ENCODE peak calls at places on chromosomes 11 and 22, in seven cellular contexts. W is osteoblast, T is SJSA1, F is colonic mucosa, J is transverse colon, S is adipocyte, H is BE2C. V is an unnamed sample.

GRCh38 chr11:71235719-71236118 is 16.7 kb downstream of the SHANK2 start:
- DNase-seq in W (no peak), T (no peak), F (no peak), J (no peak), S (no peak), H (no peak), V (no peak)

GRCh38 chr11:86301742-86302091 is 323 bp upstream of the HIKESHI start:
- DNase-seq in W (no peak), T (no peak), F (no peak), J (no peak), S (no peak), H (no peak), V (no peak)

GRCh38 chr11:115409116-115409663 is 95.0 kb downstream of the CADM1 start:
- DNase-seq in W (no peak), T (no peak), F (no peak), J (no peak), S (no peak), H (no peak), V (no peak)

GRCh38 chr22:45233386-45233785 is 7.3 kb downstream of the KIAA0930 start:
- DNase-seq in W (peak; percentile 44), T (no peak), F (no peak), J (no peak), S (no peak), H (no peak), V (no peak)

GRCh38 chr11:9799901-9800300 is 136.0 kb downstream of the SWAP70 start:
- DNase-seq in W (no peak), T (no peak), F (no peak), J (no peak), S (peak; percentile 73), H (no peak), V (no peak)

GRCh38 chr22:25141994-25142620 is 57.6 kb upstream of the CRYBB3 start:
- DNase-seq in W (no peak), T (no peak), F (no peak), J (no peak), S (no peak), H (peak; percentile 31), V (no peak)

GRCh38 chr11:1118755-1119275 is 38.9 kb upstream of the MUC5AC start:
- DNase-seq in W (peak; percentile 61), T (no peak), F (no peak), J (no peak), S (no peak), H (no peak), V (no peak)

GRCh38 chr11:31802609-31802989 is 8.5 kb downstream of the PAX6 start:
- DNase-seq in W (peak; percentile 74), T (no peak), F (no peak), J (no peak), S (no peak), H (no peak), V (no peak)

GRCh38 chr11:8832571-8833260 is 78.3 kb upstream of the AKIP1 start:
- DNase-seq in W (peak; percentile 89), T (peak; percentile 61), F (no peak), J (no peak), S (peak; percentile 85), H (peak; percentile 41), V (no peak)

GRCh38 chr11:12019337-12019736 is 10.9 kb upstream of the DKK3 start:
- DNase-seq in W (no peak), T (no peak), F (no peak), J (no peak), S (no peak), H (no peak), V (no peak)

GRCh38 chr11:60321051-60321450 is 6.0 kb upstream of the MS4A6E start:
- DNase-seq in W (no peak), T (no peak), F (no peak), J (no peak), S (no peak), H (no peak), V (no peak)

GRCh38 chr11:103609117-103610066 is 427.0 kb upstream of the DDI1 start:
- DNase-seq in W (peak; percentile 37), T (peak; percentile 77), F (no peak), J (no peak), S (peak; percentile 84), H (no peak), V (no peak)

GRCh38 chr11:47400813-47401279 is 7.5 kb upstream of the SLC39A13 start:
- DNase-seq in W (peak; percentile 73), T (no peak), F (no peak), J (no peak), S (no peak), H (peak; percentile 62), V (no peak)

GRCh38 chr11:14907411-14908213 is 15.6 kb upstream of the CYP2R1 start:
- DNase-seq in W (peak; percentile 35), T (peak; percentile 50), F (peak; percentile 89), J (peak; percentile 90), S (peak; percentile 47), H (peak; percentile 77), V (peak; percentile 74)

GRCh38 chr11:17514476-17514875 is 29.7 kb downstream of the USH1C start:
- DNase-seq in W (no peak), T (no peak), F (no peak), J (no peak), S (no peak), H (no peak), V (no peak)

GRCh38 chr11:73983764-73984543 is 1.3 kb upstream of the UCP2 start:
- DNase-seq in W (peak; percentile 74), T (no peak), F (no peak), J (no peak), S (no peak), H (no peak), V (no peak)

DNA sequence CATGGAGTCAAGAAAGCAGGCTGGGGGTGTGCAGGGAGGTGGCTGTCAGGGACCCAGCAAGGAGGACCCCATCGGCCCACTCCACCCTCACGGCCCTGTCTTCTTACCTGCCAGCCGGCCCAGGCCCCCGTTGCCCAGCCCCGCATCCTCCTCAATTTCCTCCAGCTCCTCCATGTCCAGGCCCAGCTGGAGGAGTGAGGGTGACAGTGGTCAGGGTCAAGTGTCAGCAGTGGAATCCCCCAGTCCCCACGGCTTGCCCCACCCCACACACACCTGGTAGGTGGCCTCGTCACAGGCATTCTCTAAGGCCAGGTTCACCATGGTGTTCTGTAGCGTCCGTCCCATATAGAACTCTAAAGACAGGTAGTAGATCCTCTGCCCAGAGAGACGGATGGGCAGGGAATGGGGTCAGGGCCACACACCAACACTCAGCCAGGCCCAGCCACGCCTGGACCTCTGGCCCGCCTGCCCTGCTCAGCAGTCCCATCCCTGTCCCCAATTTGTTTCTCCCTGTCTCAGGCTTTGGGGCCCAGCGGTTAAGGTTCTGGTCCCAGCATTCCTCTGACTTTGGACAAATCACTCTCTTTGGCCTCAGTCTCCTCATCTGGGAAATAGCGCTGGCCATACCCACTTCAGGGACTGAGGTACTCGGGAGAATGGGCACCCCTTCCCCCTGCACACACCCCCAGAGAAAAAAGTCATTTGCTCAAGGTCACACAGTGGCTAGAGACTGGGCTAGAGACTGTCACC is 1.3 kb downstream of the PYGM start:
- DNase-seq in W (peak; percentile 73), T (no peak), F (no peak), J (no peak), S (no peak), H (no peak), V (no peak)
- H3K4me1 ChIP-seq in W (peaks cover 16% of the 10 kb centered on the region), T (peaks cover 30% of the 10 kb centered on the region), F (peaks cover 5% of the 10 kb centered on the region), J (peaks cover 13% of the 10 kb centered on the region), S (peaks cover 37% of the 10 kb centered on the region), H (peaks cover 8% of the 10 kb centered on the region), V (no peaks in the 10 kb centered on the region)

DNA sequence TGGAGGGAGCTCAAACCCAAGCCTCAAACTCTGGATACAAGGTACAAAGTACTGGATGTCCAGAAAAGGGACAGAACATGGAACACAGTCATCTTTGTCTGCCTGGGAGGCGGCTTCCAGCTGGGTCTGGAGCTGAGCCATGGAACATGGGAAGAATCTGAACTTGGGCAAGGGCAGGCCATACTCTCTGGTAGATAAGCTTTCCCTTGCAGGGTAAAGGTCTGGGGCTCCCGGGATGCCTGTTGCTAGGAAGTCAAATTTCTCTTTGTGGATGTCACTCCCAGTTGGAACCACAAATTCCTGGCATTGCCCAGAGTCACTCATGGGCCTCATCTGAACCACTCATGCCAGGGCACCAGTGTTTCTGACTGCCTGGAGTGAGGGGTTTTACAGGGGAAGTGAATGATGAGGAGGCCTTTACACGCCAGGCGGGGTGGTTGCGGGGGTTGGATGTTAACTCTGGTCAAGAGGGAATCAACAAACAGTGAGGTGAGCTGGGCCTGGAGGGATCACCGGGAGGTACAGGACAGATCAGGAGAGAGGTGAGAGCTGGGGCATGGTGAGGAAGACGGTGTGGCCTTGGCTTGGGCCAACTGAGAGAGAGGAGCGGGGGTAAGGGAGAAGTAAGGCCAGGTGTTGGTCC is 5.7 kb downstream of the FTH1 start:
- DNase-seq in W (peak; percentile 87), T (no peak), F (peak; percentile 53), J (peak; percentile 60), S (peak; percentile 63), H (no peak), V (peak; percentile 98)
- H3K4me1 ChIP-seq in W (peaks cover 30% of the 10 kb centered on the region), T (peaks cover 16% of the 10 kb centered on the region), F (no peaks in the 10 kb centered on the region), J (peaks cover 15% of the 10 kb centered on the region), S (peaks cover 47% of the 10 kb centered on the region), H (peaks cover 5% of the 10 kb centered on the region), V (peaks cover 3% of the 10 kb centered on the region)

DNA sequence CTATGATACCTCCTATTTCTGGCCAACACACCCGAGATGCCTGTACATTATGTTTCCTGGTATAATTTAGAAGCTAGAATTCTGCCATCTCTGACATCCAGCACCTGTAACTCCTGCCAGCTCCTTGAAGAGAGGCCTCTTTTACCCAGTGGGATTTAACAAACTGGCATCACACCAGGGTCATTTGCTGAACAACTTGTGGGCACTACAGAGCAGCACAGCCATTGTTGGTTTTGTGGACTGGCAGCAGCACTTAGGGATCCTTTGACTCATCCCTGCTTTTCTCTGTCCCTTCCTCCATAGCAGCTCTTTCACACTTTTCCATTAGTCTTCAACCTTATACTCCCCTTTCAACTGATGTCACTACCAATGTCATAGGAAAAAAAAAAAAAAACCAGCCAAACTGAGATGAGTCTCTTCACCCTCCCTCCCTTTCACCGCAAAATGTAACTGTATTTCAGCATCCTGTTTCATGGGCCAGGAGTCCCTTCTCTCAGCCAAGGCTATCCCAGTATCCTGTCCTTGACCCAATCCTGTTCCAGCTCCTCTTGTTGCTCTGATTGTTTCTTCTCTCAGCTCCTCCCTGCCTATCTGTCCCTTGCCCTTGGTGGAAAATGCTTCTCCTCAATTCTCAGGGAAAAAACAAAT is 68.7 kb downstream of the PPFIBP2 start:
- DNase-seq in W (peak; percentile 81), T (no peak), F (no peak), J (no peak), S (no peak), H (no peak), V (no peak)
- H3K4me1 ChIP-seq in W (peaks cover 32% of the 10 kb centered on the region), T (peaks cover 22% of the 10 kb centered on the region), F (no peaks in the 10 kb centered on the region), J (peaks cover 9% of the 10 kb centered on the region), S (peaks cover 46% of the 10 kb centered on the region), H (peaks cover 4% of the 10 kb centered on the region), V (peaks cover 4% of the 10 kb centered on the region)

GRCh38 chr22:32620992-32621391 is 146.4 kb downstream of the FBXO7 start:
- DNase-seq in W (no peak), T (no peak), F (no peak), J (no peak), S (peak; percentile 13), H (no peak), V (no peak)

GRCh38 chr22:32621656-32622003 is 147.0 kb downstream of the FBXO7 start:
- DNase-seq in W (no peak), T (no peak), F (no peak), J (no peak), S (no peak), H (no peak), V (no peak)

GRCh38 chr22:32622762-32623147 is 148.1 kb downstream of the FBXO7 start:
- DNase-seq in W (no peak), T (no peak), F (no peak), J (no peak), S (no peak), H (no peak), V (no peak)

GRCh38 chr22:32623943-32624342 is 149.3 kb downstream of the FBXO7 start:
- DNase-seq in W (peak; percentile 95), T (no peak), F (peak; percentile 62), J (peak; percentile 49), S (peak; percentile 98), H (no peak), V (no peak)

GRCh38 chr22:32622004-32622761 is 147.6 kb downstream of the FBXO7 start:
- DNase-seq in W (peak; percentile 88), T (peak; percentile 82), F (peak; percentile 39), J (peak; percentile 44), S (peak; percentile 92), H (no peak), V (no peak)
- H3K4me1 ChIP-seq in W (peaks cover 28% of the 10 kb centered on the region), T (peaks cover 25% of the 10 kb centered on the region), F (no peaks in the 10 kb centered on the region), J (peaks cover 16% of the 10 kb centered on the region), S (peaks cover 63% of the 10 kb centered on the region), H (no peaks in the 10 kb centered on the region), V (no peaks in the 10 kb centered on the region)

V was measured in small intestine.